ENCODE peak calls at places on chromosomes 6 and 20, in six cellular contexts. X, J, O, L, C and W are unnamed samples.

GRCh38 chr20:40232288-40232687 is 456.7 kb downstream of the MAFB start:
- DNase-seq in X (no peak), J (no peak), O (no peak), L (peak; percentile 22), C (no peak), W (no peak)

GRCh38 chr6:30101423-30101938 is 11.4 kb downstream of the TRIM31 start:
- DNase-seq in X (peak; percentile 12), J (no peak), O (peak; percentile 3), L (no peak), C (no peak), W (no peak)

GRCh38 chr20:47205577-47206123 is 150.8 kb downstream of the ZMYND8 start:
- DNase-seq in X (peak; percentile 64), J (peak; percentile 43), O (peak; percentile 36), L (peak; percentile 76), C (peak; percentile 52), W (no peak)

GRCh38 chr6:105675715-105676397 is 273.0 kb upstream of the PREP start:
- DNase-seq in X (no peak), J (no peak), O (peak; percentile 4), L (peak; percentile 93), C (no peak), W (no peak)

GRCh38 chr6:25882066-25882496 is 8.0 kb upstream of the SLC17A3 start:
- DNase-seq in X (peak; percentile 24), J (no peak), O (peak; percentile 10), L (no peak), C (no peak), W (no peak)

GRCh38 chr6:135506270-135506997 is 8.9 kb upstream of the AHI1 start:
- DNase-seq in X (peak; percentile 61), J (no peak), O (peak; percentile 21), L (peak; percentile 56), C (no peak), W (no peak)

GRCh38 chr6:52020961-52021570 is 66.3 kb downstream of the PKHD1 start:
- DNase-seq in X (peak; percentile 33), J (no peak), O (peak; percentile 1), L (peak; percentile 33), C (no peak), W (no peak)

GRCh38 chr6:36340671-36341454 is 4.2 kb upstream of the BNIP5 start:
- DNase-seq in X (peak; percentile 59), J (peak; percentile 87), O (peak; percentile 60), L (peak; percentile 57), C (peak; percentile 74), W (peak; percentile 85)

GRCh38 chr6:38610050-38610619 is 29.6 kb downstream of the BTBD9 start:
- DNase-seq in X (peak; percentile 52), J (no peak), O (no peak), L (no peak), C (no peak), W (no peak)

GRCh38 chr6:150652848-150653613 is 53.3 kb downstream of the PLEKHG1 start:
- DNase-seq in X (no peak), J (no peak), O (no peak), L (no peak), C (no peak), W (no peak)

GRCh38 chr20:38143646-38144554 is 21.2 kb downstream of the TGM2 start:
- DNase-seq in X (peak; percentile 96), J (no peak), O (peak; percentile 63), L (peak; percentile 80), C (peak; percentile 74), W (no peak)

GRCh38 chr6:12718025-12718424 is 1.5 kb downstream of the PHACTR1 start:
- DNase-seq in X (no peak), J (no peak), O (peak; percentile 4), L (peak; percentile 89), C (no peak), W (peak; percentile 39)

GRCh38 chr20:58433759-58434158 is 44.7 kb downstream of the VAPB start:
- DNase-seq in X (peak; percentile 12), J (no peak), O (no peak), L (peak; percentile 64), C (no peak), W (no peak)

GRCh38 chr20:62539208-62539607 is 63.4 kb upstream of the GATA5 start:
- DNase-seq in X (no peak), J (no peak), O (no peak), L (no peak), C (no peak), W (no peak)

GRCh38 chr6:80163754-80164187 is 57.3 kb downstream of the BCKDHB start:
- DNase-seq in X (peak; percentile 60), J (no peak), O (peak; percentile 4), L (peak; percentile 82), C (no peak), W (no peak)

GRCh38 chr20:38202982-38203293 is 37.9 kb upstream of the TGM2 start:
- DNase-seq in X (no peak), J (no peak), O (no peak), L (no peak), C (peak; percentile 4), W (no peak)

GRCh38 chr6:71187136-71187535 is 101.5 kb upstream of the OGFRL1 start:
- DNase-seq in X (no peak), J (no peak), O (no peak), L (no peak), C (no peak), W (no peak)

GRCh38 chr6:18302561-18303439 is 38.5 kb upstream of the DEK start:
- DNase-seq in X (peak; percentile 26), J (no peak), O (no peak), L (peak; percentile 15), C (no peak), W (no peak)

GRCh38 chr20:53914861-53915458 is 155.4 kb downstream of the BCAS1 start:
- DNase-seq in X (peak; percentile 39), J (no peak), O (no peak), L (no peak), C (no peak), W (no peak)

GRCh38 chr6:101876431-101876830 is 482.9 kb downstream of the GRIK2 start:
- DNase-seq in X (no peak), J (no peak), O (no peak), L (no peak), C (no peak), W (no peak)
- TF ChIP-seq CTCF in X (no peak), J (no peak), O (no peak), L (no peak), C (no peak), W (no peak)

DNA sequence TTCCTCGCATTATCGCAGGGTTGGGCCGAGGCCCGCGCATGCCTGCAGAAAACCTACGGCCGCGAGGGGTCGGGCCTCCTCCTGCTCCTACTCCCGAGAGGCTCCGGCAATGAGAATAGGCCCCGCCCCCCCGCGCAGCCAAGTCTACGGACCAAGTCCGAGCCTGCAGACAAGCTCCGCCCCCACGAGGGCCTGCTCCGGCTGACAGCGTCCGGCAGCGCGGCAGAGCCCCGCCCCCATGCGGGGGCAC is 3.1 kb upstream of the GPSM3 start:
- DNase-seq in X (peak; percentile 100), J (peak; percentile 100), O (peak; percentile 86), L (peak; percentile 100), C (peak; percentile 100), W (peak; percentile 100)
- TF ChIP-seq CTCF in X (peak; percentile 57), J (peak; percentile 23), O (no peak), L (peak; percentile 32), C (peak; percentile 46), W (peak; percentile 66)

GRCh38 chr6:154345811-154346210 is 10.8 kb downstream of the IPCEF1 start:
- DNase-seq in X (no peak), J (no peak), O (no peak), L (no peak), C (no peak), W (no peak)

GRCh38 chr6:154341876-154342275 is 14.7 kb downstream of the IPCEF1 start:
- DNase-seq in X (no peak), J (no peak), O (no peak), L (no peak), C (no peak), W (no peak)

GRCh38 chr6:154347981-154348380 is 8.6 kb downstream of the IPCEF1 start:
- DNase-seq in X (no peak), J (no peak), O (no peak), L (no peak), C (no peak), W (no peak)

GRCh38 chr6:154341326-154341725 is 15.3 kb downstream of the IPCEF1 start:
- DNase-seq in X (no peak), J (no peak), O (no peak), L (no peak), C (no peak), W (no peak)

DNA sequence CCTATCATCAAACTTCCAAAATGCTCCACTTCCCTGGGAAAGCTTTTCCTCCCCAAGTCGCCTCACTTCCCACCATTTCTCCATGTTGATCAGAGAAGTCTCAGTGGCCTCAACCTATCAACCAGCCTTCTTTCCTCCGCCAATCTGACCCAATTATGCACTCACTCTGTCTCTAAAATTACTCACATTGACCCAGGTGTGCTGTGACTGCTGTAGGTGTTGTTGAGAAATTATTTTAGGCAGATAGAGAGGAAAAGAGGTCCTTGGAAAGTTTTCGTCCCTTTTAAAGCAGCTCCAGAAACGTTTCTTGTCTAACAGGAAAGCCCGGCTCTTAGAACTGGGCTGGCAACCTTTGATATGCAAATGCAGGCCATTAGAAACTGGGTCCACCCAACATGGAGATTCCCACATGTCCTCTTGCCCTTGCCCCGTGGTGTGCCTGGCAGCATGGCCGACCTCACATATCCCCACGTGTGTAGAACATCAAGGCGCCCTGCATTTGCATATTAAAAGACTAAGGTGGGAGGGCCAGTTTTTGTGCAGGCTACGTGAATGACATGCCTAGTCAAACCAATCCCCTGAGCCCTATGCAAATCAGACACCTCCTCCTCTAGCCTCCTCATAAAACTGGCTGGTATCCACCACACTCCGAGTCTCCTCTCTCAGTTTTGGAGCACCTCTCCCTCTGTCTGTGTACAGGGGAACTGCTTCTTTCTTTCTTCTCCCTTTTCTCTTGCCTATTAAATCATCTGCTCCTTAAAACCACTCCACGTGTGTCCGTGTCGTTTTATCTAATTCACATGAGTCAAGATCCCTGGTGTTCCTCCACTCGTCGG is 12.9 kb downstream of the IPCEF1 start:
- DNase-seq in X (peak; percentile 5), J (no peak), O (no peak), L (peak; percentile 44), C (no peak), W (peak; percentile 55)
- TF ChIP-seq CTCF in X (no peak), J (peak; percentile 60), O (no peak), L (peak; percentile 58), C (no peak), W (peak; percentile 32)

DNA sequence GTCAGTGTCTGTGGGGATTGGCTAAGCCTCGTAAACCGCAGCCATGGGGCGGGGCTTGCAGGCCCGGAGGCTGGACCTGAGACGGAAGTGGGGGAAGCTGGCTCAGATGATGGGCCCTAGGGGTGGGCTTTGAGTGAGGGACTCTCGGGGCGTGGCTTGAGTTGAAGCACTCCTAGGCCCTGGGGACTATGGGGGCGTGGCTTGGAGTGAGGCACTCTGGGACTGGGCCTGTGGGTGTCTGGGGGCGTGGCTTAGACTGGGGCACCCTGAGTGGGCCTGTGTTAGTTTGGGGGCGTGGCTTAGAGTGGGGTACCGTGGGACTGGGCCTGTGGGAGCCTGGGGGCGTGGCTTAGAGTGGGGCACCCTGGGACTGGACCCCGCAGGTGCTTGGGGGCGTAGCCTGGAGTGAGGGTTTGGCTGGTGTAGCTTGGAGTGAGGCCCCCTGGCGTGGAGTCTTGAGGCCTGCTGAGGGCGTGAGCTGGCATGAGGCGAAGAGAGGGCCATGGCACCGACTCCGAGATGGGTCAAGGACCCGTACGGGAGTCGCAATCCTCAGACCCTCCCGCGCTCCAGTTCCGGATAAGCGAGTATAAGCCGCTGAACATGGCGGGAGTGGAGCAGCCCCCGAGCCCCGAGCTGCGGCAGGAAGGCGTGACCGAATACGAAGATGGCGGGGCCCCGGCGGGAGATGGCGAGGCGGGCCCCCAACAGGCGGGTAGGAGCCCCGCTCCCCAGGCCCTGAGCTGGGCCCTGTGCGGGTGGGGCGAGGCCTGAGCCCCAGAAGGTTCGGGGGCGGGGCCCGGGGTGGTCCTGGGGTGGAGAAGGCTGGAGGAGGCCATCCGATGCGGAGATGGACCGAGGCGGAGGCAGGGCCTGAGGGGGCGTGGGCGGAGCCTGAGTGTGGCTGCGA is 6.8 kb downstream of the L3MBTL1 start:
- DNase-seq in X (peak; percentile 98), J (peak; percentile 94), O (no peak), L (peak; percentile 98), C (peak; percentile 98), W (peak; percentile 94)
- TF ChIP-seq CTCF in X (peak; percentile 55), J (peak; percentile 45), O (no peak), L (peak; percentile 29), C (peak; percentile 33), W (no peak)

GRCh38 chr6:28683945-28684538 is 158.4 kb downstream of the GPX5 start:
- DNase-seq in X (peak; percentile 55), J (peak; percentile 8), O (peak; percentile 35), L (peak; percentile 51), C (no peak), W (no peak)
- TF ChIP-seq CTCF in X (peak; percentile 48), J (peak; percentile 79), O (peak; percentile 69), L (peak; percentile 71), C (peak; percentile 33), W (peak; percentile 55)